ENCODE peak calls at places on chromosomes 3 and 15, in eight cellular contexts. U, R, A, L, C, V, Y and J are unnamed samples.

GRCh38 chr15:78204351-78205309 is 29.7 kb downstream of the ACSBG1 start:
- DNase-seq in U (no peak), R (peak; percentile 34), A (no peak), L (peak; percentile 43), C (peak; percentile 77), V (no peak), Y (no peak), J (no peak)

GRCh38 chr3:115792206-115792955 is 169.1 kb downstream of the GAP43 start:
- DNase-seq in U (no peak), R (no peak), A (no peak), L (no peak), C (no peak), V (no peak), Y (no peak), J (no peak)

GRCh38 chr15:67171471-67171870 is 83.0 kb downstream of the AAGAB start:
- DNase-seq in U (no peak), R (no peak), A (no peak), L (no peak), C (no peak), V (no peak), Y (no peak), J (no peak)

GRCh38 chr15:41905360-41905793 is 11.5 kb upstream of the SPTBN5 start:
- DNase-seq in U (no peak), R (no peak), A (no peak), L (no peak), C (no peak), V (no peak), Y (no peak), J (no peak)

GRCh38 chr3:151082880-151083838 is 2.3 kb upstream of the MED12L start:
- DNase-seq in U (no peak), R (no peak), A (no peak), L (no peak), C (no peak), V (no peak), Y (no peak), J (no peak)

GRCh38 chr15:71458089-71458660 is 342.9 kb downstream of the THSD4 start:
- DNase-seq in U (no peak), R (no peak), A (no peak), L (no peak), C (no peak), V (no peak), Y (no peak), J (no peak)

GRCh38 chr15:48596415-48596814 is 49.1 kb downstream of the FBN1 start:
- DNase-seq in U (no peak), R (no peak), A (no peak), L (no peak), C (peak; percentile 54), V (no peak), Y (no peak), J (no peak)

GRCh38 chr3:38620236-38620635 is 29.3 kb downstream of the SCN5A start:
- DNase-seq in U (no peak), R (no peak), A (no peak), L (no peak), C (no peak), V (no peak), Y (no peak), J (no peak)

GRCh38 chr15:29873264-29873663 is 51.0 kb upstream of the TJP1 start:
- DNase-seq in U (no peak), R (no peak), A (no peak), L (no peak), C (no peak), V (no peak), Y (no peak), J (no peak)

GRCh38 chr3:45915518-45916231 is 27.6 kb upstream of the CXCR6 start:
- DNase-seq in U (no peak), R (no peak), A (peak; percentile 74), L (no peak), C (peak; percentile 72), V (no peak), Y (no peak), J (peak; percentile 93)

GRCh38 chr3:50559702-50560101 is 7.8 kb downstream of the C3orf18 start:
- DNase-seq in U (no peak), R (no peak), A (no peak), L (no peak), C (no peak), V (no peak), Y (no peak), J (no peak)

GRCh38 chr15:42138411-42138810 is 18.0 kb downstream of the PLA2G4F start:
- DNase-seq in U (no peak), R (no peak), A (peak; percentile 47), L (no peak), C (no peak), V (no peak), Y (no peak), J (no peak)

GRCh38 chr3:14503033-14503705 is 37.0 kb downstream of the GRIP2 start:
- DNase-seq in U (no peak), R (no peak), A (no peak), L (no peak), C (no peak), V (no peak), Y (no peak), J (no peak)

GRCh38 chr3:77464106-77464688 is 424.3 kb downstream of the ROBO2 start:
- DNase-seq in U (no peak), R (no peak), A (no peak), L (no peak), C (no peak), V (no peak), Y (no peak), J (no peak)

GRCh38 chr3:178076718-178077117 is 459.5 kb upstream of the KCNMB2 start:
- DNase-seq in U (no peak), R (no peak), A (no peak), L (no peak), C (no peak), V (no peak), Y (no peak), J (no peak)
- H3K27ac ChIP-seq in U (no peak overlapping the region), R (no peak overlapping the region), A (no peak overlapping the region), L (no peak overlapping the region), C (no peak overlapping the region), V (no peak overlapping the region), Y (no peak overlapping the region), J (no peak overlapping the region)

GRCh38 chr15:80250614-80251504 is 1.2 kb downstream of the CTXND1 start:
- DNase-seq in U (no peak), R (no peak), A (no peak), L (peak; percentile 13), C (no peak), V (no peak), Y (no peak), J (no peak)
- H3K4me3 ChIP-seq in U (peak overlapping the region; percentile 47), R (peak overlapping the region; percentile 28), A (peak overlapping the region; percentile 44), L (no peak overlapping the region), C (peak overlapping the region; percentile 25), V (peak overlapping the region; percentile 60), Y (no peak overlapping the region), J (no peak overlapping the region)

GRCh38 chr15:73924258-73924921 is 1.9 kb upstream of the LOXL1 start:
- DNase-seq in U (peak; percentile 28), R (no peak), A (no peak), L (no peak), C (peak; percentile 89), V (no peak), Y (no peak), J (peak; percentile 69)

GRCh38 chr15:73923488-73924164 is 2.6 kb upstream of the LOXL1 start:
- DNase-seq in U (peak; percentile 14), R (no peak), A (no peak), L (no peak), C (no peak), V (no peak), Y (no peak), J (no peak)

GRCh38 chr15:73922186-73923151 is 3.8 kb upstream of the LOXL1 start:
- DNase-seq in U (peak; percentile 43), R (no peak), A (no peak), L (peak; percentile 80), C (peak; percentile 92), V (no peak), Y (no peak), J (no peak)

GRCh38 chr15:73921257-73921890 is 4.9 kb upstream of the LOXL1 start:
- DNase-seq in U (peak; percentile 14), R (no peak), A (no peak), L (peak; percentile 81), C (no peak), V (no peak), Y (no peak), J (no peak)

DNA sequence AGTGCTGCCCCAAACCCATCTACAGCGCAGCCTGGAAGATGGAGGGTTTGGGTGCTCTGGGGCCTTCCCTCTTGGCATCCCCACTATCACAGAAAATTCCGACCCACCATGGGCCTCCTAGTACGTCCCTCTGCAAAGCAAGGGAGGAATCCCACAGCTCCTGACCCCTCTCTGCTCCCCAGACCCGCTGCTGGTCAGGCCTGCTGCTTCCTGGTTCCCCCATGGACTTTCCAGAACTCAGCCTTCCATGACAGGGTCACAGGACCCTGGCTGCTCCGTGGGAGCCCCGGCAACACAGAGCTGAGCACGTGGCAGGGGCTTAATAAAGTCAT is 3.1 kb upstream of the LOXL1 start:
- DNase-seq in U (peak; percentile 13), R (no peak), A (no peak), L (no peak), C (no peak), V (no peak), Y (no peak), J (no peak)
- H3K4me1 ChIP-seq in U (peaks cover 57% of the 10 kb centered on the region), R (no peaks in the 10 kb centered on the region), A (peaks cover 34% of the 10 kb centered on the region), L (peaks cover 62% of the 10 kb centered on the region), C (peaks cover 41% of the 10 kb centered on the region), V (peaks cover 52% of the 10 kb centered on the region), Y (peaks cover 40% of the 10 kb centered on the region), J (peaks cover 57% of the 10 kb centered on the region)

DNA sequence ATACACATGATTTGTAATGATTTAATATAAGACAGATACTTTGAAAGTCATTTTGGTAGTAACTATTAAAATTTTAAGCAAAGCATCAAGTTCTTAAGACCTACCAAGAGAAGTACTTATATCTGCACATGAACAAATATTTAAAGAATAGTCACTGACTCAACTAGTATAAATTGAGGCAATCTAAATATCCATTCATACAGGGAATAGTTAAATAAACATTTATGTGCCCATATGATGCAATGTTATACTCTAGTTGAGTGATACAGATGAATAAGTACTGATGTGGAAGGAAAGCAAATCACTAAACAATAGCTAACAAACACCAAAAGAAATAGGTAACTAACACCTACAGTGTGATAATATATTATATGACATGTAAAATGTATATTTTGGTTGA is 527.7 kb downstream of the EPHA3 start:
- DNase-seq in U (no peak), R (no peak), A (no peak), L (no peak), C (no peak), V (no peak), Y (no peak), J (no peak)
- H3K27ac ChIP-seq in U (no peak overlapping the region), R (no peak overlapping the region), A (no peak overlapping the region), L (no peak overlapping the region), C (no peak overlapping the region), V (no peak overlapping the region), Y (no peak overlapping the region), J (no peak overlapping the region)

GRCh38 chr3:169686874-169687273 is 23.4 kb upstream of the MECOM start:
- DNase-seq in U (no peak), R (no peak), A (no peak), L (no peak), C (no peak), V (no peak), Y (no peak), J (no peak)
- H3K4me3 ChIP-seq in U (no peak overlapping the region), R (no peak overlapping the region), A (no peak overlapping the region), L (no peak overlapping the region), C (no peak overlapping the region), V (no peak overlapping the region), Y (no peak overlapping the region), J (no peak overlapping the region)